ENCODE peak calls at places on chromosomes 12 and 14, in four cellular contexts. One of them, this sample, is unnamed.

GRCh38 chr12:121248611-121249010 is 38.7 kb downstream of the P2RX4 start:
- DNase-seq in fibroblast of pulmonary artery: no peak
- DNase-seq in activated CD8-positive, alpha-beta T cell treated with anti-CD3 and anti-CD28 coated beads for 36 hours: no peak
- DNase-seq in left ventricle myocardium inferior: no peak
- DNase-seq in this sample: peak; percentile 69

GRCh38 chr12:108313609-108314331 is 25.3 kb downstream of the CMKLR1 start:
- DNase-seq in left ventricle myocardium inferior: no peak
- DNase-seq in activated CD8-positive, alpha-beta T cell treated with anti-CD3 and anti-CD28 coated beads for 36 hours: peak; percentile 56
- DNase-seq in fibroblast of pulmonary artery: no peak
- DNase-seq in this sample: no peak

GRCh38 chr12:69610729-69611128 is at the start of gene LRRC10:
- DNase-seq in left ventricle myocardium inferior: peak; percentile 56
- DNase-seq in fibroblast of pulmonary artery: no peak
- DNase-seq in activated CD8-positive, alpha-beta T cell treated with anti-CD3 and anti-CD28 coated beads for 36 hours: no peak
- DNase-seq in this sample: no peak

GRCh38 chr14:32077081-32078029 is at the start of gene ARHGAP5:
- DNase-seq in fibroblast of pulmonary artery: peak; percentile 40
- DNase-seq in left ventricle myocardium inferior: no peak
- DNase-seq in activated CD8-positive, alpha-beta T cell treated with anti-CD3 and anti-CD28 coated beads for 36 hours: peak; percentile 64
- DNase-seq in this sample: peak; percentile 71

GRCh38 chr12:28191690-28192089 is 1.4 kb downstream of the CCDC91 start:
- DNase-seq in left ventricle myocardium inferior: no peak
- DNase-seq in fibroblast of pulmonary artery: peak; percentile 39
- DNase-seq in activated CD8-positive, alpha-beta T cell treated with anti-CD3 and anti-CD28 coated beads for 36 hours: peak; percentile 9
- DNase-seq in this sample: no peak

GRCh38 chr12:53218551-53219114 is 11.6 kb upstream of the ITGB7 start:
- DNase-seq in left ventricle myocardium inferior: peak; percentile 42
- DNase-seq in fibroblast of pulmonary artery: no peak
- DNase-seq in activated CD8-positive, alpha-beta T cell treated with anti-CD3 and anti-CD28 coated beads for 36 hours: no peak
- DNase-seq in this sample: no peak

GRCh38 chr12:47184813-47185212 is 105.1 kb upstream of the AMIGO2 start:
- DNase-seq in fibroblast of pulmonary artery: no peak
- DNase-seq in left ventricle myocardium inferior: no peak
- DNase-seq in activated CD8-positive, alpha-beta T cell treated with anti-CD3 and anti-CD28 coated beads for 36 hours: no peak
- DNase-seq in this sample: no peak

GRCh38 chr14:100622234-100622633 is 35.0 kb upstream of the BEGAIN start:
- DNase-seq in activated CD8-positive, alpha-beta T cell treated with anti-CD3 and anti-CD28 coated beads for 36 hours: no peak
- DNase-seq in left ventricle myocardium inferior: no peak
- DNase-seq in fibroblast of pulmonary artery: no peak
- DNase-seq in this sample: no peak

GRCh38 chr12:125983094-125983783 is 918.0 kb downstream of the AACS start:
- DNase-seq in left ventricle myocardium inferior: no peak
- DNase-seq in activated CD8-positive, alpha-beta T cell treated with anti-CD3 and anti-CD28 coated beads for 36 hours: peak; percentile 2
- DNase-seq in fibroblast of pulmonary artery: peak; percentile 1
- DNase-seq in this sample: no peak

GRCh38 chr12:64236549-64236948 is 14.5 kb upstream of the KICS2 start:
- DNase-seq in activated CD8-positive, alpha-beta T cell treated with anti-CD3 and anti-CD28 coated beads for 36 hours: no peak
- DNase-seq in left ventricle myocardium inferior: no peak
- DNase-seq in fibroblast of pulmonary artery: peak; percentile 52
- DNase-seq in this sample: no peak

GRCh38 chr12:98373019-98373554 is 142.3 kb upstream of the TMPO start:
- DNase-seq in left ventricle myocardium inferior: no peak
- DNase-seq in fibroblast of pulmonary artery: peak; percentile 73
- DNase-seq in activated CD8-positive, alpha-beta T cell treated with anti-CD3 and anti-CD28 coated beads for 36 hours: no peak
- DNase-seq in this sample: peak; percentile 23

GRCh38 chr12:6235499-6235898 is 35.3 kb downstream of the CD9 start:
- DNase-seq in left ventricle myocardium inferior: no peak
- DNase-seq in fibroblast of pulmonary artery: no peak
- DNase-seq in activated CD8-positive, alpha-beta T cell treated with anti-CD3 and anti-CD28 coated beads for 36 hours: no peak
- DNase-seq in this sample: no peak

GRCh38 chr12:84994436-84994835 is 41.6 kb downstream of the TSPAN19 start:
- DNase-seq in fibroblast of pulmonary artery: no peak
- DNase-seq in activated CD8-positive, alpha-beta T cell treated with anti-CD3 and anti-CD28 coated beads for 36 hours: no peak
- DNase-seq in left ventricle myocardium inferior: no peak
- DNase-seq in this sample: no peak

GRCh38 chr14:37903561-37904191 is 304.0 kb upstream of the SSTR1 start:
- DNase-seq in fibroblast of pulmonary artery: peak; percentile 70
- DNase-seq in activated CD8-positive, alpha-beta T cell treated with anti-CD3 and anti-CD28 coated beads for 36 hours: peak; percentile 17
- DNase-seq in left ventricle myocardium inferior: no peak
- DNase-seq in this sample: peak; percentile 14

GRCh38 chr14:100871234-100872186 is 32.0 kb downstream of the RTL1 start:
- DNase-seq in activated CD8-positive, alpha-beta T cell treated with anti-CD3 and anti-CD28 coated beads for 36 hours: peak; percentile 12
- DNase-seq in fibroblast of pulmonary artery: peak; percentile 23
- DNase-seq in left ventricle myocardium inferior: peak; percentile 6
- DNase-seq in this sample: no peak

GRCh38 chr12:47943492-47944359 is 19.7 kb upstream of the TMEM106C start:
- DNase-seq in left ventricle myocardium inferior: no peak
- DNase-seq in fibroblast of pulmonary artery: no peak
- DNase-seq in activated CD8-positive, alpha-beta T cell treated with anti-CD3 and anti-CD28 coated beads for 36 hours: no peak
- DNase-seq in this sample: no peak

GRCh38 chr12:111819191-111820158 is 22.6 kb upstream of the MAPKAPK5 start:
- DNase-seq in fibroblast of pulmonary artery: no peak
- DNase-seq in left ventricle myocardium inferior: no peak
- DNase-seq in activated CD8-positive, alpha-beta T cell treated with anti-CD3 and anti-CD28 coated beads for 36 hours: no peak
- DNase-seq in this sample: no peak

GRCh38 chr12:52125499-52125900 is 46.0 kb downstream of the SMIM41 start:
- DNase-seq in activated CD8-positive, alpha-beta T cell treated with anti-CD3 and anti-CD28 coated beads for 36 hours: no peak
- DNase-seq in fibroblast of pulmonary artery: no peak
- DNase-seq in left ventricle myocardium inferior: no peak
- DNase-seq in this sample: no peak

GRCh38 chr14:49280566-49280965 is 305.6 kb downstream of the RPS29 start:
- DNase-seq in fibroblast of pulmonary artery: no peak
- DNase-seq in activated CD8-positive, alpha-beta T cell treated with anti-CD3 and anti-CD28 coated beads for 36 hours: no peak
- DNase-seq in left ventricle myocardium inferior: no peak
- DNase-seq in this sample: no peak

GRCh38 chr14:85578925-85579324 is 49.0 kb downstream of the FLRT2 start:
- DNase-seq in fibroblast of pulmonary artery: no peak
- DNase-seq in left ventricle myocardium inferior: no peak
- DNase-seq in activated CD8-positive, alpha-beta T cell treated with anti-CD3 and anti-CD28 coated beads for 36 hours: no peak
- DNase-seq in this sample: no peak

GRCh38 chr12:130702966-130703732 is 12.9 kb downstream of the RIMBP2 start:
- DNase-seq in fibroblast of pulmonary artery: no peak
- DNase-seq in left ventricle myocardium inferior: no peak
- DNase-seq in activated CD8-positive, alpha-beta T cell treated with anti-CD3 and anti-CD28 coated beads for 36 hours: no peak
- DNase-seq in this sample: no peak

GRCh38 chr12:54628186-54628846 is 6.4 kb downstream of the LACRT start:
- DNase-seq in activated CD8-positive, alpha-beta T cell treated with anti-CD3 and anti-CD28 coated beads for 36 hours: no peak
- DNase-seq in left ventricle myocardium inferior: no peak
- DNase-seq in fibroblast of pulmonary artery: no peak
- DNase-seq in this sample: no peak

GRCh38 chr12:54627304-54627703 is 7.4 kb downstream of the LACRT start:
- DNase-seq in fibroblast of pulmonary artery: no peak
- DNase-seq in activated CD8-positive, alpha-beta T cell treated with anti-CD3 and anti-CD28 coated beads for 36 hours: no peak
- DNase-seq in left ventricle myocardium inferior: no peak
- DNase-seq in this sample: no peak

GRCh38 chr12:54624316-54625279 is 10.1 kb downstream of the LACRT start:
- DNase-seq in activated CD8-positive, alpha-beta T cell treated with anti-CD3 and anti-CD28 coated beads for 36 hours: no peak
- DNase-seq in fibroblast of pulmonary artery: peak; percentile 13
- DNase-seq in left ventricle myocardium inferior: no peak
- DNase-seq in this sample: no peak

GRCh38 chr12:54616933-54617535 is 17.7 kb downstream of the LACRT start:
- DNase-seq in fibroblast of pulmonary artery: no peak
- DNase-seq in activated CD8-positive, alpha-beta T cell treated with anti-CD3 and anti-CD28 coated beads for 36 hours: no peak
- DNase-seq in left ventricle myocardium inferior: no peak
- DNase-seq in this sample: no peak

GRCh38 chr12:54622463-54623183 is 12.1 kb downstream of the LACRT start:
- DNase-seq in activated CD8-positive, alpha-beta T cell treated with anti-CD3 and anti-CD28 coated beads for 36 hours: no peak
- DNase-seq in fibroblast of pulmonary artery: peak; percentile 13
- DNase-seq in left ventricle myocardium inferior: no peak
- DNase-seq in this sample: no peak
- TF ChIP-seq CTCF in activated CD8-positive, alpha-beta T cell treated with anti-CD3 and anti-CD28 coated beads for 36 hours: peak; percentile 65
- TF ChIP-seq CTCF in fibroblast of pulmonary artery: peak; percentile 35
- TF ChIP-seq CTCF in left ventricle myocardium inferior: no peak
- TF ChIP-seq CTCF in this sample: no peak

DNA sequence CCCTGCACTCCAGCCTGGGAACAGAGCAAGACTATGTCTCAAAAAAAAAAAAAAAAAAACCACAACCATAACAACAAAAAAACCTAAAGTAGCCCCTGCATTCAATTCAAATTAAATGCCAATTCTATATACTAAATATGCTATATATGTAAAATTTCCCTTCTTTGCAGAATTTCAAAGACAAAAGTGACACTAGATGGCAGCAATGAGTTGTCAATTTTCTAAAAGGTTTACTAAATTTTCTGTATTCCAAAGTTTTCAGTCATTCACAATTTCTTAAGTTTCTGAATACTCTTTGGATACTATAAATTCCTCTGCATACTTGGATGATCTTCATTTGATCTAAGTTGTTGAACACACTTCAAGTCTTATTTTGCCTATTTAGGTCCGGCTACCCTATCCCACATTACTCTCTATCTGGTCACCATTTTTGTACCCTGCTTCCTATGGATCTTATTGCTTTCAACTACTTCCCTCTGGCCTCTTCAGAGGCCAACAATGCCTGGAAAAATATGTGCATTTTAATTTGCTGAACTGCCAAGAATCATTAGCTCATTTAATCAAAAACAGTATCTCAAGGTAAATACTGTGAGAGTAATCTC is 27.9 kb downstream of the HNRNPC start:
- DNase-seq in left ventricle myocardium inferior: no peak
- DNase-seq in fibroblast of pulmonary artery: peak; percentile 62
- DNase-seq in activated CD8-positive, alpha-beta T cell treated with anti-CD3 and anti-CD28 coated beads for 36 hours: no peak
- DNase-seq in this sample: no peak
- TF ChIP-seq CTCF in left ventricle myocardium inferior: peak; percentile 54
- TF ChIP-seq CTCF in fibroblast of pulmonary artery: peak; percentile 44
- TF ChIP-seq CTCF in activated CD8-positive, alpha-beta T cell treated with anti-CD3 and anti-CD28 coated beads for 36 hours: peak; percentile 62
- TF ChIP-seq CTCF in this sample: peak; percentile 27

GRCh38 chr14:22220427-22220826 is 368.6 kb downstream of the DAD1 start:
- DNase-seq in activated CD8-positive, alpha-beta T cell treated with anti-CD3 and anti-CD28 coated beads for 36 hours: no peak
- DNase-seq in left ventricle myocardium inferior: no peak
- DNase-seq in fibroblast of pulmonary artery: peak; percentile 18
- DNase-seq in this sample: no peak
- TF ChIP-seq CTCF in activated CD8-positive, alpha-beta T cell treated with anti-CD3 and anti-CD28 coated beads for 36 hours: no peak
- TF ChIP-seq CTCF in left ventricle myocardium inferior: peak; percentile 32
- TF ChIP-seq CTCF in fibroblast of pulmonary artery: no peak
- TF ChIP-seq CTCF in this sample: no peak

GRCh38 chr14:56580317-56580711 is 716 bp downstream of the TMEM260 start:
- DNase-seq in left ventricle myocardium inferior: no peak
- DNase-seq in fibroblast of pulmonary artery: no peak
- DNase-seq in activated CD8-positive, alpha-beta T cell treated with anti-CD3 and anti-CD28 coated beads for 36 hours: no peak
- DNase-seq in this sample: no peak

GRCh38 chr14:56585461-56586084 is 6.0 kb downstream of the TMEM260 start:
- DNase-seq in left ventricle myocardium inferior: no peak
- DNase-seq in activated CD8-positive, alpha-beta T cell treated with anti-CD3 and anti-CD28 coated beads for 36 hours: no peak
- DNase-seq in fibroblast of pulmonary artery: no peak
- DNase-seq in this sample: no peak

GRCh38 chr14:56581041-56581727 is 1.6 kb downstream of the TMEM260 start:
- DNase-seq in left ventricle myocardium inferior: no peak
- DNase-seq in fibroblast of pulmonary artery: no peak
- DNase-seq in activated CD8-positive, alpha-beta T cell treated with anti-CD3 and anti-CD28 coated beads for 36 hours: no peak
- DNase-seq in this sample: no peak

DNA sequence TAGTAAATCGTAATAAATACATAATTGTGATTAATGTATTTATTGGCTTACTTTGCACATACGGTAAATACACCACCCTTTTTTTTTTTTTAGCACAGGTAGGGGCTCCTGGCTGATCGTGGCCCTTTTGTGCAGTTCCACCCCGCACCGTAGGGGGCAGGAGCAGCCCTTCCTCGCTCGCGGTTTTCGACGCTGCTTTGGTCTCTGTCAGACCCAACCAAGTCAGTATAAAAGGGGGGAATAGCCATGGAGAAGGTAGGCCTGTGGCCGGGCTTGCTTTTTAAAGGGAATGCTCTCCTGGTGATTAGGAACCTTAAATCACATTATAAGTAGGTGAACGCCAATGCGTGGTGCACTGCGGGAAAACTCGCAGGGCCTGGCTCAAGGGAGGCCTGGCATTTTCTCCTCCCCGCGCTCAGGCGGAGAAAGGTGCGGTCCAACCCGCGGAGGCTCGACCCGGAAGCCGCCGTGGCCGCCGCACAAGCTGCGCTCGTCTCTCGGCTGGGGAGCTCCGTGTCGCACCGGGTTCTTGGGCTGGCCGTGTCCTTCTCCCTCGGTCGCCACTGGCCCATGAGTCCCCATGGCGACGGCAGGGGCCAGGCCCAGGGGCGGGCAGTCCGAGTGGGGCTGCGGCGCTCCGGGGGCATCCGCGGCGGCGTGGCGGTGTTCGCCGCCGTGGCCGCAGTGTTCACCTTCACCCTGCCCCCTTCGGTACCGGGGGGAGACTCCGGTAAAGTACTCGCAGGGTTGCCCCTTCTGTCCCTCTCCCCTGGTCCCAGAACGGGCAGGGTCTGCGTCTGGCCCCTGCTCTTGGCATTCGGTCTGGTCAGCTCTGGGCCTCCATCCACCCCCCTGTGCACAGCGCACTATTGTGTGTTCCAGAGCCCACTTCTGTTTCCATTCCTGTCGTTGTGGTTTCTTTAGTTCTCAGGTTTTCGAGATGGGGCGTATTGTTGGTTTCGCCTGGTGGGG is at the start of gene TMEM260:
- DNase-seq in fibroblast of pulmonary artery: peak; percentile 90
- DNase-seq in left ventricle myocardium inferior: peak; percentile 85
- DNase-seq in activated CD8-positive, alpha-beta T cell treated with anti-CD3 and anti-CD28 coated beads for 36 hours: peak; percentile 91
- DNase-seq in this sample: peak; percentile 90
- TF ChIP-seq CTCF in fibroblast of pulmonary artery: peak; percentile 91
- TF ChIP-seq CTCF in left ventricle myocardium inferior: peak; percentile 94
- TF ChIP-seq CTCF in activated CD8-positive, alpha-beta T cell treated with anti-CD3 and anti-CD28 coated beads for 36 hours: peak; percentile 93
- TF ChIP-seq CTCF in this sample: peak; percentile 89

GRCh38 chr12:120094485-120094884 is 22.1 kb downstream of the RAB35 start:
- DNase-seq in left ventricle myocardium inferior: no peak
- DNase-seq in fibroblast of pulmonary artery: no peak
- DNase-seq in activated CD8-positive, alpha-beta T cell treated with anti-CD3 and anti-CD28 coated beads for 36 hours: no peak
- DNase-seq in this sample: no peak

GRCh38 chr12:120093592-120094355 is 22.8 kb downstream of the RAB35 start:
- DNase-seq in fibroblast of pulmonary artery: no peak
- DNase-seq in left ventricle myocardium inferior: no peak
- DNase-seq in activated CD8-positive, alpha-beta T cell treated with anti-CD3 and anti-CD28 coated beads for 36 hours: no peak
- DNase-seq in this sample: no peak

GRCh38 chr12:120096671-120097202 is 19.8 kb downstream of the RAB35 start:
- DNase-seq in fibroblast of pulmonary artery: no peak
- DNase-seq in left ventricle myocardium inferior: no peak
- DNase-seq in activated CD8-positive, alpha-beta T cell treated with anti-CD3 and anti-CD28 coated beads for 36 hours: no peak
- DNase-seq in this sample: no peak

GRCh38 chr12:120093336-120093591 is 23.3 kb downstream of the RAB35 start:
- DNase-seq in left ventricle myocardium inferior: no peak
- DNase-seq in activated CD8-positive, alpha-beta T cell treated with anti-CD3 and anti-CD28 coated beads for 36 hours: no peak
- DNase-seq in fibroblast of pulmonary artery: no peak
- DNase-seq in this sample: no peak

GRCh38 chr12:120095356-120096135 is 21.0 kb downstream of the RAB35 start:
- DNase-seq in left ventricle myocardium inferior: no peak
- DNase-seq in fibroblast of pulmonary artery: no peak
- DNase-seq in activated CD8-positive, alpha-beta T cell treated with anti-CD3 and anti-CD28 coated beads for 36 hours: no peak
- DNase-seq in this sample: no peak
- TF ChIP-seq CTCF in left ventricle myocardium inferior: no peak
- TF ChIP-seq CTCF in fibroblast of pulmonary artery: no peak
- TF ChIP-seq CTCF in activated CD8-positive, alpha-beta T cell treated with anti-CD3 and anti-CD28 coated beads for 36 hours: no peak
- TF ChIP-seq CTCF in this sample: no peak

GRCh38 chr12:109433618-109434017 is 43.5 kb downstream of the KCTD10 start:
- DNase-seq in fibroblast of pulmonary artery: no peak
- DNase-seq in activated CD8-positive, alpha-beta T cell treated with anti-CD3 and anti-CD28 coated beads for 36 hours: no peak
- DNase-seq in left ventricle myocardium inferior: peak; percentile 28
- DNase-seq in this sample: no peak
- TF ChIP-seq CTCF in fibroblast of pulmonary artery: peak; percentile 29
- TF ChIP-seq CTCF in activated CD8-positive, alpha-beta T cell treated with anti-CD3 and anti-CD28 coated beads for 36 hours: no peak
- TF ChIP-seq CTCF in left ventricle myocardium inferior: peak; percentile 48
- TF ChIP-seq CTCF in this sample: no peak

This sample was measured in GM10248.